ENCODE peak calls at places on chromosomes 16 and 17, in eight cellular contexts. R is SK-MEL-5, I is GM10248, L is midbrain, G is AG10803, H is AG09309, S is fibroblast of mammary gland, W is WTC11. V is an unnamed sample.

GRCh38 chr16:65327346-65327745 is 205.5 kb upstream of the CDH11 start:
- DNase-seq in I (no peak), H (no peak), W (no peak), R (no peak), G (no peak), S (no peak), L (no peak), V (no peak)

GRCh38 chr16:80947708-80948615 is 58.7 kb downstream of the CMC2 start:
- DNase-seq in R (no peak), S (no peak), H (no peak), G (no peak), W (no peak), I (no peak), L (peak; percentile 61), V (no peak)

GRCh38 chr16:77951788-77952187 is 70.6 kb upstream of the CLEC3A start:
- DNase-seq in I (peak; percentile 35), L (peak; percentile 0), H (no peak), R (peak; percentile 43), S (no peak), W (no peak), G (no peak), V (no peak)

GRCh38 chr17:57006040-57006439 is 28.1 kb downstream of the SCPEP1 start:
- DNase-seq in R (no peak), I (no peak), S (no peak), W (no peak), H (no peak), L (no peak), G (no peak), V (no peak)

GRCh38 chr16:47578573-47578972 is 117.4 kb downstream of the PHKB start:
- DNase-seq in R (no peak), L (no peak), H (no peak), S (peak; percentile 9), W (no peak), I (no peak), G (peak; percentile 7), V (no peak)

GRCh38 chr17:59440757-59441458 is 109.5 kb downstream of the YPEL2 start:
- DNase-seq in H (peak; percentile 60), R (peak; percentile 98), G (peak; percentile 91), I (peak; percentile 79), L (peak; percentile 93), W (peak; percentile 91), S (peak; percentile 90), V (peak; percentile 81)

GRCh38 chr17:20122236-20122879 is 113.2 kb downstream of the SPECC1 start:
- DNase-seq in R (no peak), I (no peak), H (no peak), L (peak; percentile 58), G (no peak), S (no peak), W (no peak), V (no peak)

GRCh38 chr17:50210249-50211225 is 9.1 kb upstream of the COL1A1 start:
- DNase-seq in G (peak; percentile 98), W (peak; percentile 44), S (peak; percentile 99), L (no peak), R (no peak), I (no peak), H (peak; percentile 91), V (peak; percentile 86)

GRCh38 chr16:82580293-82580900 is 46.4 kb upstream of the CDH13 start:
- DNase-seq in S (peak; percentile 18), L (peak; percentile 76), I (no peak), W (peak; percentile 25), R (peak; percentile 48), G (peak; percentile 29), H (no peak), V (no peak)

GRCh38 chr16:87426423-87427215 is 34.5 kb downstream of the MAP1LC3B start:
- DNase-seq in S (no peak), G (no peak), R (no peak), H (no peak), W (no peak), I (no peak), L (no peak), V (no peak)

GRCh38 chr17:68301438-68301959 is 10.2 kb downstream of the ARSG start:
- DNase-seq in G (no peak), W (peak; percentile 22), H (no peak), R (no peak), S (no peak), I (no peak), L (no peak), V (no peak)

GRCh38 chr17:75498726-75499213 is 16.6 kb downstream of the CASKIN2 start:
- DNase-seq in R (peak; percentile 37), G (no peak), W (peak; percentile 34), L (no peak), H (no peak), S (no peak), I (no peak), V (no peak)

GRCh38 chr17:835263-835662 is 53.1 kb downstream of the MRM3 start:
- DNase-seq in S (peak; percentile 99), H (peak; percentile 99), G (peak; percentile 100), R (no peak), I (no peak), L (no peak), W (no peak), V (peak; percentile 91)

GRCh38 chr17:45889579-45889978 is 4.8 kb upstream of the MAPT start:
- DNase-seq in G (no peak), I (no peak), W (peak; percentile 34), L (no peak), R (peak; percentile 26), H (no peak), S (no peak), V (no peak)

GRCh38 chr17:40415390-40415789 is 2.3 kb downstream of the TOP2A start:
- DNase-seq in L (peak; percentile 11), I (peak; percentile 56), S (peak; percentile 68), H (peak; percentile 13), G (peak; percentile 58), R (peak; percentile 59), W (no peak), V (peak; percentile 41)

GRCh38 chr17:34797724-34798123 is 163.5 kb downstream of the CCT6B start:
- DNase-seq in R (peak; percentile 23), S (peak; percentile 1), I (peak; percentile 47), L (no peak), W (peak; percentile 82), G (peak; percentile 8), H (no peak), V (peak; percentile 53)

GRCh38 chr16:13994239-13995106 is 74.5 kb downstream of the ERCC4 start:
- DNase-seq in S (no peak), G (no peak), W (no peak), I (no peak), L (no peak), H (no peak), R (no peak), V (no peak)

GRCh38 chr16:4654387-4654901 is 29.8 kb downstream of the MGRN1 start:
- DNase-seq in L (no peak), G (no peak), I (no peak), W (no peak), H (no peak), R (no peak), S (no peak), V (no peak)

GRCh38 chr16:49010879-49011278 is 270.8 kb downstream of the CBLN1 start:
- DNase-seq in H (no peak), L (no peak), G (no peak), I (no peak), S (no peak), W (no peak), R (no peak), V (no peak)

GRCh38 chr16:66634527-66635196 is 30.2 kb downstream of the CMTM3 start:
- DNase-seq in H (no peak), S (no peak), R (no peak), I (no peak), G (no peak), L (no peak), W (no peak), V (no peak)

GRCh38 chr17:10881959-10882358 is 44.1 kb upstream of the PIRT start:
- DNase-seq in G (no peak), I (no peak), S (no peak), R (no peak), H (no peak), L (no peak), W (no peak), V (no peak)

GRCh38 chr16:972316-973002 is 1.7 kb upstream of the LMF1 start:
- DNase-seq in G (no peak), H (no peak), R (peak; percentile 97), I (no peak), W (no peak), S (no peak), L (peak; percentile 89), V (no peak)

GRCh38 chr17:40175928-40176327 is 1.3 kb upstream of the RAPGEFL1 start:
- DNase-seq in R (no peak), H (no peak), S (no peak), W (no peak), G (no peak), L (no peak), I (no peak), V (no peak)

GRCh38 chr16:47732806-47733150 is 271.6 kb downstream of the PHKB start:
- DNase-seq in G (peak; percentile 90), S (peak; percentile 95), I (no peak), R (no peak), H (peak; percentile 54), W (no peak), L (no peak), V (peak; percentile 69)

GRCh38 chr17:33948299-33948698 is 306.8 kb upstream of the CCL2 start:
- DNase-seq in S (no peak), L (no peak), I (no peak), R (no peak), W (no peak), H (no peak), G (no peak), V (no peak)

GRCh38 chr16:21023509-21024202 is 123.1 kb downstream of the LYRM1 start:
- DNase-seq in S (no peak), L (no peak), I (no peak), H (no peak), R (no peak), G (no peak), W (no peak), V (no peak)

GRCh38 chr17:2591040-2591640 is 2.3 kb upstream of the PAFAH1B1 start:
- DNase-seq in I (no peak), S (no peak), W (no peak), R (peak; percentile 71), L (no peak), H (no peak), G (no peak), V (no peak)

GRCh38 chr17:76811028-76811427 is 57.2 kb upstream of the MGAT5B start:
- DNase-seq in S (no peak), G (no peak), R (no peak), L (no peak), I (no peak), H (no peak), W (no peak), V (no peak)

GRCh38 chr17:82212331-82213250 is at the start of gene CCDC57:
- DNase-seq in R (peak; percentile 88), L (peak; percentile 72), H (no peak), G (peak; percentile 77), W (peak; percentile 74), S (peak; percentile 68), I (peak; percentile 95), V (peak; percentile 97)

GRCh38 chr16:4231367-4231766 is 10.5 kb downstream of the SRL start:
- DNase-seq in I (no peak), L (no peak), W (no peak), G (no peak), S (no peak), R (no peak), H (no peak), V (no peak)

GRCh38 chr16:795580-796229 is 4.8 kb downstream of the GNG13 start:
- DNase-seq in W (no peak), G (no peak), S (no peak), R (no peak), H (no peak), I (no peak), L (no peak), V (no peak)

GRCh38 chr16:57519796-57520360 is 16.5 kb downstream of the CCDC102A start:
- DNase-seq in G (peak; percentile 47), H (no peak), R (peak; percentile 69), W (peak; percentile 88), I (peak; percentile 89), S (peak; percentile 57), L (peak; percentile 80), V (peak; percentile 92)

GRCh38 chr17:81821603-81822311 is 11.3 kb downstream of the MCRIP1 start:
- DNase-seq in H (no peak), S (peak; percentile 66), G (peak; percentile 73), R (peak; percentile 95), L (peak; percentile 38), I (no peak), W (peak; percentile 68), V (peak; percentile 82)

GRCh38 chr16:22317001-22317530 is 19.9 kb downstream of the POLR3E start:
- DNase-seq in H (no peak), G (no peak), L (no peak), W (no peak), S (no peak), R (no peak), I (no peak), V (no peak)